ENCODE peak calls at places on chromosomes 2 and 18, in ten cellular contexts. Q, E, N, X, V, Y, P, J, D and S are unnamed samples.

GRCh38 chr18:22110482-22110924 is 58.9 kb upstream of the GATA6 start:
- DNase-seq in V (no peak), Q (no peak), P (no peak), X (no peak), N (no peak), D (no peak), J (peak; percentile 65), Y (no peak), E (no peak), S (peak; percentile 33)

GRCh38 chr2:2646312-2647051 is 315.4 kb upstream of the MYT1L start:
- DNase-seq in N (no peak), X (peak; percentile 18), J (no peak), P (no peak), Q (peak; percentile 18), Y (no peak), D (no peak), E (peak; percentile 13), V (no peak), S (peak; percentile 6)

GRCh38 chr2:237096911-237097310 is 11.2 kb downstream of the COPS8 start:
- DNase-seq in P (no peak), J (no peak), D (no peak), X (no peak), Q (no peak), V (peak; percentile 74), N (no peak), Y (no peak), E (no peak), S (no peak)

GRCh38 chr2:15034860-15035259 is 402.3 kb downstream of the LRATD1 start:
- DNase-seq in J (no peak), E (no peak), Q (no peak), Y (no peak), X (no peak), P (no peak), N (no peak), V (no peak), D (no peak), S (no peak)

GRCh38 chr18:11775436-11775835 is 75.8 kb upstream of the CHMP1B start:
- DNase-seq in P (no peak), Q (no peak), V (no peak), N (no peak), Y (no peak), D (no peak), J (no peak), E (no peak), X (no peak), S (no peak)

GRCh38 chr2:75614062-75614710 is 32.4 kb upstream of the MRPL19 start:
- DNase-seq in E (no peak), J (no peak), N (no peak), Y (no peak), Q (no peak), P (no peak), X (no peak), V (peak; percentile 59), D (no peak), S (no peak)

GRCh38 chr2:37376421-37377186 is 32.2 kb downstream of the QPCT start:
- DNase-seq in X (no peak), V (peak; percentile 86), E (no peak), J (peak; percentile 65), D (peak; percentile 81), Y (no peak), N (no peak), P (no peak), Q (no peak), S (no peak)

GRCh38 chr2:196160101-196160500 is 11.3 kb downstream of the STK17B start:
- DNase-seq in Q (no peak), Y (no peak), D (no peak), V (peak; percentile 92), N (no peak), J (peak; percentile 36), X (no peak), E (peak; percentile 10), P (no peak), S (peak; percentile 97)

GRCh38 chr2:99140056-99140859 is 1.2 kb upstream of the C2orf15 start:
- DNase-seq in E (no peak), J (no peak), X (no peak), Q (no peak), V (no peak), D (no peak), P (no peak), N (no peak), Y (no peak), S (no peak)

GRCh38 chr2:105732096-105732495 is 12.6 kb upstream of the NCK2 start:
- DNase-seq in P (no peak), E (no peak), J (no peak), D (no peak), X (no peak), Y (no peak), N (no peak), V (peak; percentile 17), Q (no peak), S (peak; percentile 22)

GRCh38 chr2:139730197-139730596 is 950.0 kb upstream of the NXPH2 start:
- DNase-seq in J (no peak), Y (no peak), V (no peak), N (no peak), P (no peak), Q (no peak), E (no peak), D (no peak), X (no peak), S (no peak)